ENCODE peak calls at places on chromosomes 16 and 17, in nine cellular contexts. H, F, O, R, W, L, Q, P and B are unnamed samples.
A peak's percentile ranks its signal among the peaks of the same experiment; 100 is the strongest.

GRCh38 chr17:8044819-8045810 is 6.3 kb downstream of the ALOX15B start:
- DNase-seq in H (no peak), F (no peak), O (no peak), R (no peak), W (no peak), L (no peak), Q (no peak), P (no peak), B (no peak)

GRCh38 chr17:31487648-31488263 is 96.3 kb downstream of the RAB11FIP4 start:
- DNase-seq in H (peak; percentile 16), F (peak; percentile 54), O (peak; percentile 98), R (peak; percentile 81), W (peak; percentile 95), L (peak; percentile 89), Q (peak; percentile 96), P (peak; percentile 100), B (peak; percentile 74)

GRCh38 chr16:48537909-48538745 is 71.9 kb downstream of the N4BP1 start:
- DNase-seq in H (no peak), F (peak; percentile 62), O (peak; percentile 44), R (peak; percentile 65), W (peak; percentile 57), L (peak; percentile 47), Q (peak; percentile 70), P (no peak), B (peak; percentile 54)

GRCh38 chr16:83781-84615 is 6.0 kb downstream of the MPG start:
- DNase-seq in H (peak; percentile 28), F (no peak), O (no peak), R (no peak), W (no peak), L (no peak), Q (no peak), P (no peak), B (no peak)

GRCh38 chr16:61887903-61888302 is 148.3 kb downstream of the CDH8 start:
- DNase-seq in H (no peak), F (no peak), O (no peak), R (no peak), W (no peak), L (peak; percentile 2), Q (no peak), P (no peak), B (no peak)

GRCh38 chr16:68179196-68179795 is 56.6 kb downstream of the ESRP2 start:
- DNase-seq in H (peak; percentile 31), F (no peak), O (no peak), R (no peak), W (no peak), L (no peak), Q (no peak), P (no peak), B (no peak)

GRCh38 chr17:3918372-3919122 is 2.3 kb upstream of the P2RX1 start:
- DNase-seq in H (no peak), F (no peak), O (no peak), R (peak; percentile 50), W (no peak), L (no peak), Q (no peak), P (peak; percentile 16), B (no peak)

GRCh38 chr17:7705269-7706255 is 560 bp downstream of the EFNB3 start:
- DNase-seq in H (no peak), F (no peak), O (no peak), R (no peak), W (no peak), L (no peak), Q (no peak), P (no peak), B (no peak)

GRCh38 chr16:1481906-1482835 is 6.6 kb downstream of the PTX4 start:
- DNase-seq in H (peak; percentile 44), F (no peak), O (no peak), R (no peak), W (no peak), L (peak; percentile 24), Q (no peak), P (no peak), B (no peak)

GRCh38 chr16:80280557-80280956 is 260.2 kb upstream of the DYNLRB2 start:
- DNase-seq in H (peak; percentile 35), F (no peak), O (no peak), R (no peak), W (no peak), L (no peak), Q (no peak), P (no peak), B (no peak)

GRCh38 chr17:14153374-14153773 is 83.3 kb downstream of the CDRT15 start:
- DNase-seq in H (no peak), F (no peak), O (no peak), R (no peak), W (no peak), L (no peak), Q (no peak), P (no peak), B (no peak)

GRCh38 chr16:48126801-48127644 is 28.8 kb downstream of the ABCC12 start:
- DNase-seq in H (peak; percentile 98), F (no peak), O (peak; percentile 68), R (no peak), W (peak; percentile 15), L (peak; percentile 23), Q (no peak), P (no peak), B (peak; percentile 54)

GRCh38 chr16:66714659-66715307 is 18.2 kb upstream of the CMTM4 start:
- DNase-seq in H (no peak), F (no peak), O (no peak), R (no peak), W (no peak), L (no peak), Q (no peak), P (no peak), B (no peak)

GRCh38 chr17:4480929-4481898 is 17.5 kb upstream of the SPNS2 start:
- DNase-seq in H (no peak), F (no peak), O (no peak), R (no peak), W (no peak), L (no peak), Q (no peak), P (no peak), B (no peak)

GRCh38 chr17:30379303-30380105 is 777 bp downstream of the CPD start:
- DNase-seq in H (no peak), F (no peak), O (peak; percentile 27), R (no peak), W (peak; percentile 20), L (peak; percentile 14), Q (no peak), P (peak; percentile 30), B (no peak)

DNA sequence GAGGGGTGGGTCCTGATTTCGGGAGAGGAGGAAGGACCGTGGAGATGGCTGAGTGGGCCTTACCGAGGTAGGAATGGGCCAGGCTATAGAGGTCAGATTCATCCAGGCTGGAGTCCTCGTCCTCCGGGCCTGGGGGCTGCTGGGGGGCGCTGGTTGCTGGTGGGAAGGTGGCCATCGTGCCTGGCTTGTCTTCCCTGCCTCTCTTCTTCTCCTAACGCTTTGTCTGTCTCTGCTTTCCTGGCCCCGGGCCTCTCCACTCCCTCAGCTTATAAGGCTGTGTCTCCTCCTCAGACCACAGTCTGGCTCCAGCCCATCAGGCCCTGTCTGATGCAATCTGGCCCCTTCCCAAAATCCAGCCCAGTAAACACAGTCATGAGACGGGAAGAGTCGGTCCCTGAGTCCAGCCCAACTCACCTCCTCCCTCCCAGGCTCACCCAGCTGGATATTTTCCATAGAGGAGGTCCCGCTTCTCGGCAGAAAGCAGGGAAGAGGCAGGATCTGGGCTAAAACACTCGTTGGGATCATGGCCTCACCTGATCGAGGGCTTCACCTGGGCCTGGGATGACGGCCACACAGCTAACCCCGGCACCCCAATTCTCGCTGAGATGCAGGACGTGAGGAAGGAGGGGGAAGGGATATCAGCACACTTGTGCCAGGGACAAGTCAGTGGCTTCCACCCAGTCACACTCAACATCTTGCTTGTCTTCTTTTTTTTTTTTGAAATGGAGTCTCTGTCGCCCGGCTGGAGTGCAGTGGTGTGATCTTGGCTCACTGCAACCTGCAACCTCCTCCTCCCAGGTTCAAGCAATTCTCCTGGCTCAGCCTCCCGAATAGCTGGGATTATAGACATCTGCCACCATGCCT is at the start of gene NUPR1:
- DNase-seq in H (peak; percentile 97), F (peak; percentile 98), O (peak; percentile 99), R (peak; percentile 95), W (peak; percentile 99), L (peak; percentile 97), Q (peak; percentile 99), P (no peak), B (peak; percentile 99)
- TF ChIP-seq POLR2A in H (peak; percentile 88), F (peak; percentile 64), O (peak; percentile 95), R (no peak), W (peak; percentile 93), L (peak; percentile 95), Q (peak; percentile 94), P (no peak), B (peak; percentile 96)

DNA sequence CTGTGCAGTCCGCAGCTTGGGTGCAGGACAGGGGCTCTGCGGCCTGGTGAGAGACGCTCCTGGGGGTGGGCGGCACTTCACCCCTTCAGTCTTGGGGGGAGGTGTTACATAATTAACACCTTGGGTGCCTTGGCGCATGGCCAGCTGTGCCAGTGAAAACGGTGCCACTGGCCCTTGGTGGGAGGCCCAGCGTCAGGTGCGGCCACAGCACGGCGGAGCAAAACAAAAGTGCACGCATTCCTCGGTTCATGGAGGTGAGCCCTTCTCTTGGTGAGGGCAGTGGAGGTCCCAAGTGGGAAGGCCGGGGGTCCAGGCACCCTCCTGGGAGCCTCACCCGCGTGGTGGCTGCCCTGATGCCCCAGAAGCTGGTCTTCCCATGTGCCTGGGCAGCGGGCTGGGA is 89.8 kb downstream of the ENGASE start:
- DNase-seq in H (no peak), F (no peak), O (no peak), R (no peak), W (no peak), L (no peak), Q (no peak), P (no peak), B (no peak)
- H3K27me3 ChIP-seq in H (peaks cover 22% of the 10 kb centered on the region), F (peaks cover 63% of the 10 kb centered on the region), O (no peaks in the 10 kb centered on the region), R (peaks cover 11% of the 10 kb centered on the region), W (peaks cover 12% of the 10 kb centered on the region), L (peaks cover 24% of the 10 kb centered on the region), Q (no peaks in the 10 kb centered on the region), P (peaks cover 27% of the 10 kb centered on the region), B (peaks cover 58% of the 10 kb centered on the region)

GRCh38 chr16:71894921-71895678 is at the start of gene IST1:
- DNase-seq in H (peak; percentile 99), F (peak; percentile 96), O (peak; percentile 97), R (peak; percentile 99), W (peak; percentile 98), L (peak; percentile 99), Q (peak; percentile 97), P (peak; percentile 95), B (peak; percentile 98)
- TF ChIP-seq POLR2A in H (peak; percentile 92), F (peak; percentile 82), O (peak; percentile 96), R (peak; percentile 29), W (peak; percentile 94), L (peak; percentile 94), Q (peak; percentile 79), P (peak; percentile 95), B (peak; percentile 96)

GRCh38 chr17:79258042-79258441 is 183.4 kb downstream of the ENGASE start:
- DNase-seq in H (no peak), F (no peak), O (no peak), R (no peak), W (no peak), L (no peak), Q (no peak), P (no peak), B (no peak)
- H3K27me3 ChIP-seq in H (peaks cover 33% of the 10 kb centered on the region), F (peaks cover 47% of the 10 kb centered on the region), O (no peaks in the 10 kb centered on the region), R (no peaks in the 10 kb centered on the region), W (peaks cover 8% of the 10 kb centered on the region), L (peaks cover 15% of the 10 kb centered on the region), Q (no peaks in the 10 kb centered on the region), P (peaks cover 8% of the 10 kb centered on the region), B (peaks cover 24% of the 10 kb centered on the region)